ENCODE peak calls at places on chromosome 4, in five cellular contexts. H is neural crest cell, W is endodermal cell, J is HepG2, Y is upper lobe of right lung. I is an unnamed sample.

GRCh38 chr4:174524242-174524641 is 2.0 kb upstream of the HPGD start:
- DNase-seq in H (no peak), W (no peak), J (no peak), Y (no peak), I (no peak)

GRCh38 chr4:139177049-139177887 is at the start of gene ELF2:
- DNase-seq in H (peak; percentile 65), W (peak; percentile 95), J (peak; percentile 68), Y (peak; percentile 97), I (peak; percentile 89)

GRCh38 chr4:5812506-5813229 is 80.2 kb downstream of the CRMP1 start:
- DNase-seq in H (peak; percentile 17), W (peak; percentile 74), J (peak; percentile 58), Y (no peak), I (no peak)

GRCh38 chr4:182616476-182616875 is 300.7 kb downstream of the DCTD start:
- DNase-seq in H (no peak), W (no peak), J (no peak), Y (no peak), I (no peak)

GRCh38 chr4:39469429-39470077 is 10.7 kb downstream of the LIAS start:
- DNase-seq in H (peak; percentile 24), W (peak; percentile 79), J (peak; percentile 89), Y (no peak), I (peak; percentile 42)

GRCh38 chr4:3010577-3010976 is 47.2 kb downstream of the GRK4 start:
- DNase-seq in H (no peak), W (no peak), J (no peak), Y (no peak), I (no peak)

GRCh38 chr4:38025665-38026064 is 65.5 kb downstream of the PTTG2 start:
- DNase-seq in H (no peak), W (no peak), J (no peak), Y (no peak), I (no peak)

GRCh38 chr4:167587361-167587760 is 353.1 kb upstream of the SPOCK3 start:
- DNase-seq in H (no peak), W (no peak), J (no peak), Y (no peak), I (no peak)

GRCh38 chr4:15674926-15675325 is 6.7 kb upstream of the FAM200B start:
- DNase-seq in H (no peak), W (no peak), J (no peak), Y (no peak), I (no peak)

GRCh38 chr4:82528074-82528473 is 33.7 kb downstream of the TMEM150C start:
- DNase-seq in H (no peak), W (no peak), J (no peak), Y (no peak), I (no peak)

GRCh38 chr4:2246384-2247127 is 4.6 kb upstream of the HAUS3 start:
- DNase-seq in H (peak; percentile 0), W (no peak), J (no peak), Y (no peak), I (peak; percentile 19)

GRCh38 chr4:52824603-52825310 is 37.4 kb upstream of the RASL11B start:
- DNase-seq in H (no peak), W (no peak), J (peak; percentile 67), Y (no peak), I (no peak)

GRCh38 chr4:184826315-184827266 is 823 bp upstream of the ACSL1 start:
- DNase-seq in H (no peak), W (no peak), J (no peak), Y (no peak), I (peak; percentile 37)

GRCh38 chr4:54054501-54054900 is 9.9 kb downstream of the CHIC2 start:
- DNase-seq in H (no peak), W (no peak), J (no peak), Y (no peak), I (no peak)

GRCh38 chr4:95627709-95628108 is 78.9 kb upstream of the UNC5C start:
- DNase-seq in H (no peak), W (no peak), J (no peak), Y (no peak), I (no peak)

GRCh38 chr4:184343400-184344177 is 125.9 kb upstream of the ENPP6 start:
- DNase-seq in H (peak; percentile 54), W (peak; percentile 92), J (peak; percentile 72), Y (peak; percentile 78), I (peak; percentile 65)

GRCh38 chr4:81602853-81603252 is 131.1 kb upstream of the RASGEF1B start:
- DNase-seq in H (no peak), W (no peak), J (no peak), Y (no peak), I (no peak)

DNA sequence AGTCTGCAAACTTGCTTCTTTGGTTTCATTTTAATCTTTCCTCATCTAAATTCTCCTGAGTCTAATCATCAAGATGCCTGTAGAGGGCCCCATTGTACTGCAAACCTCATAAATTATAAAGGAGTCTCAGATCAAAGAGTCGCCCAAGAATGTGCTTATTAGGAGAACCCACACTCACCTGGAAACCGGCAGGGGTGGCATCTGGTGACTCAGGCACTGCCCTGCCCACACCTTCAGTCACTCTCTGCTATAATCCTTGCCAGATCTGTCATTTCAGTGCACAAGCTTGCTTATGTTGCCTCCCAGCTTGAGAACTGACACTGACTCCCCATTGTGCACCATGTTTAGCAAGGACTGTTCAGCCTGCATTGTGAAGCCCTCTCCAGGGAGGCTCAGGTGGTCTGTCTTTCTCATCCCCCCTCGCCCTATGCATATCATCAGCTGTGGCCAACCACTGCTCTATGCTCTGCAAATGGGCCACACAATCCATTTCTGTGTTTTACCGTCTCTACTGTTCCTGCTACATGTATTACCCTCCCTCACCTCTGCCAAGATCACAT is 12.4 kb downstream of the EPGN start:
- DNase-seq in H (no peak), W (peak; percentile 84), J (peak; percentile 58), Y (peak; percentile 70), I (no peak)
- TF ChIP-seq CTCF in H (peak; percentile 71), W (peak; percentile 81), J (peak; percentile 42), Y (peak; percentile 49), I (no peak)

GRCh38 chr4:8688041-8688907 is 95.7 kb downstream of the CPZ start:
- DNase-seq in H (peak; percentile 80), W (peak; percentile 93), J (no peak), Y (peak; percentile 65), I (peak; percentile 91)
- TF ChIP-seq CTCF in H (peak; percentile 89), W (peak; percentile 99), J (peak; percentile 74), Y (peak; percentile 43), I (peak; percentile 91)

GRCh38 chr4:60757986-60758385 is 442.1 kb upstream of the ADGRL3 start:
- DNase-seq in H (no peak), W (no peak), J (no peak), Y (no peak), I (no peak)

DNA sequence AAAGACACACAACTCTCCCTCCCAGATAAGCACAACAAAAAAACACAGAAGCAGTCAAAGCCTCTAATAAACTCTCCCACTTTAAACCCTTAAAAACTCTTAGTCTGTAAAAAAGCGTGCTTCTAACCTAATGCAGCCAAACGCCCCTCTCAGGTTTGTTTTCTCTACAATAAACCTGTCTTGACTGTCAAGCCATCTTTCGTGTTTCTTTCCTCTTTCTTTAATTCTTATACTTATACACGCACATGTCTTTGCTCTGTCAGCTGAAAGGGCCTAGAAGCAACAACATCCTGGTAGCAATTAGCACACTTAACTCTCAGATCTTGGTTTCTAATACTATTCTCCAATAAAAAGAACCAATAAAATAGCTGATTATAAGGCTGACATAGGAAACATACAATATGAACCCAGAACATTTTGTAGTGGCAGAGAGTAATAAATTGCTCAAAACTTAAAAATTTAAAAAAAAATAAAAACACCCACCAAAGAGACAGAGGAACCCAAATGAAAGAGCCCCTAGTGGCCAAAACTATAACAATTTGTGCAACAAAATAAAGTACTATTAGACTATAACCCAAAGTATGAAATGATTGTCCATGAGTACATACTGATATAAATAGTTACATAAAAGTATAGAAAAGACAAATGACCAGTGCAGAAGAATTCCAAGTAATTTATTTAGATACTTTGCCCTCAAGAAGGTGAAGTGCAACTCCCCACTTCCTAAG is 440.4 kb upstream of the ADGRL3 start:
- DNase-seq in H (no peak), W (no peak), J (no peak), Y (no peak), I (no peak)
- TF ChIP-seq CTCF in H (peak; percentile 51), W (peak; percentile 60), J (no peak), Y (no peak), I (peak; percentile 73)

GRCh38 chr4:109676886-109677285 is 26.4 kb downstream of the CASP6 start:
- DNase-seq in H (no peak), W (no peak), J (no peak), Y (no peak), I (no peak)
- TF ChIP-seq CTCF in H (no peak), W (no peak), J (peak; percentile 16), Y (no peak), I (no peak)

GRCh38 chr4:177107288-177107901 is 202.3 kb upstream of the NEIL3 start:
- DNase-seq in H (no peak), W (no peak), J (no peak), Y (no peak), I (no peak)

GRCh38 chr4:177105526-177105925 is 204.1 kb upstream of the NEIL3 start:
- DNase-seq in H (no peak), W (no peak), J (no peak), Y (no peak), I (no peak)

GRCh38 chr4:177109769-177110168 is 199.9 kb upstream of the NEIL3 start:
- DNase-seq in H (no peak), W (no peak), J (no peak), Y (no peak), I (no peak)

DNA sequence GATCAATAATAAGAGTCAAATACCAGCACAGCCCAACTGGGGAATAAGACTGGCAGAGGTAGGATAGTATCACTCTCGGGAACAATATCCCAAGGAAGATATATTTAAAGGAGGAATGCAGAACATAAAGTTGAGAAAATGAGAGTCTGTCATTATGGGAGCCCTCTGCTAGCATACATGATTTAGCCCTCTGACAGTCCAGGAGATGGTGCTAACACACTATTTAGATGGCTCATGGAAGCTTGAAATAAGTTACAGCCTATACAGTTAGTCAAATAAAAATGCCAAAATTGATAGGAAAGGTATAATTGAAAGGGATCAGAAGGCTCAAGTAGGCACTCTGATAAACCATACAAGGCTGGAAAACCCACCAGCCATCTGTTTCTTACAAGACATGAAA is 201.0 kb upstream of the NEIL3 start:
- DNase-seq in H (no peak), W (no peak), J (no peak), Y (no peak), I (no peak)
- TF ChIP-seq CTCF in H (no peak), W (peak; percentile 56), J (no peak), Y (peak; percentile 15), I (no peak)

GRCh38 chr4:153573881-153574807 is 108.0 kb downstream of the TMEM131L start:
- DNase-seq in H (no peak), W (no peak), J (peak; percentile 63), Y (no peak), I (no peak)
- TF ChIP-seq CTCF in H (peak; percentile 63), W (peak; percentile 58), J (peak; percentile 88), Y (peak; percentile 65), I (no peak)

GRCh38 chr4:152273343-152273742 is 262.5 kb downstream of the FBXW7 start:
- DNase-seq in H (no peak), W (no peak), J (no peak), Y (no peak), I (no peak)
- TF ChIP-seq CTCF in H (no peak), W (no peak), J (no peak), Y (no peak), I (no peak)